ENCODE peak calls at places on chromosomes 11 and 22, in ten cellular contexts. Y is pancreas, C is PC-9, J is Peyer's patch, V is endodermal cell, I is upper lobe of right lung, U is lower lobe of right lung, Z is sigmoid colon, G is keratinocyte, S is suprapubic skin. R is an unnamed sample.

GRCh38 chr22:20550851-20551744 is 43.7 kb downstream of the MED15 start:
- DNase-seq in Y (no peak), C (no peak), J (no peak), V (no peak), I (no peak), U (no peak), Z (peak; percentile 83), G (no peak), S (no peak), R (no peak)

GRCh38 chr11:47355283-47356128 is 3.0 kb upstream of the MYBPC3 start:
- DNase-seq in Y (peak; percentile 95), C (peak; percentile 88), J (peak; percentile 99), V (peak; percentile 100), I (peak; percentile 97), U (peak; percentile 96), Z (peak; percentile 97), G (peak; percentile 75), S (peak; percentile 97), R (peak; percentile 99)

GRCh38 chr22:23225724-23226496 is 45.6 kb downstream of the BCR start:
- DNase-seq in Y (no peak), C (peak; percentile 71), J (peak; percentile 54), V (no peak), I (peak; percentile 85), U (peak; percentile 77), Z (no peak), G (no peak), S (no peak), R (peak; percentile 86)

GRCh38 chr22:25419247-25420113 is 145.0 kb upstream of the GRK3 start:
- DNase-seq in Y (no peak), C (peak; percentile 49), J (no peak), V (peak; percentile 44), I (no peak), U (peak; percentile 72), Z (peak; percentile 77), G (no peak), S (no peak), R (peak; percentile 46)

GRCh38 chr11:96015911-96016565 is 92.1 kb upstream of the MTMR2 start:
- DNase-seq in Y (no peak), C (no peak), J (no peak), V (peak; percentile 60), I (no peak), U (no peak), Z (no peak), G (no peak), S (no peak), R (no peak)

GRCh38 chr22:17777005-17777716 is 2.9 kb upstream of the BID start:
- DNase-seq in Y (no peak), C (no peak), J (no peak), V (no peak), I (peak; percentile 79), U (peak; percentile 75), Z (peak; percentile 61), G (no peak), S (no peak), R (peak; percentile 62)

GRCh38 chr11:112975493-112975892 is 14.3 kb downstream of the NCAM1 start:
- DNase-seq in Y (no peak), C (no peak), J (no peak), V (no peak), I (no peak), U (no peak), Z (no peak), G (no peak), S (no peak), R (no peak)

GRCh38 chr11:12182650-12183511 is 72.5 kb downstream of the MICAL2 start:
- DNase-seq in Y (no peak), C (peak; percentile 95), J (no peak), V (peak; percentile 72), I (no peak), U (no peak), Z (no peak), G (peak; percentile 91), S (no peak), R (no peak)

GRCh38 chr11:111603633-111604130 is 1.4 kb downstream of the SIK2 start:
- DNase-seq in Y (no peak), C (peak; percentile 18), J (no peak), V (no peak), I (no peak), U (no peak), Z (no peak), G (no peak), S (no peak), R (no peak)

GRCh38 chr22:20987375-20987774 is 5.3 kb downstream of the LZTR1 start:
- DNase-seq in Y (no peak), C (no peak), J (no peak), V (no peak), I (no peak), U (no peak), Z (no peak), G (no peak), S (no peak), R (no peak)

GRCh38 chr11:45079943-45080719 is 66.3 kb upstream of the PRDM11 start:
- DNase-seq in Y (no peak), C (no peak), J (no peak), V (no peak), I (no peak), U (peak; percentile 69), Z (no peak), G (no peak), S (no peak), R (peak; percentile 47)

GRCh38 chr22:30253205-30253852 is 6.8 kb upstream of the LIF start:
- DNase-seq in Y (peak; percentile 44), C (peak; percentile 89), J (peak; percentile 79), V (no peak), I (peak; percentile 77), U (no peak), Z (no peak), G (no peak), S (no peak), R (peak; percentile 87)
- H3K4me1 ChIP-seq in Y (peaks cover 4% of the 10 kb centered on the region), C (peaks cover 75% of the 10 kb centered on the region), J (peaks cover 59% of the 10 kb centered on the region), V (no peaks in the 10 kb centered on the region), I (peaks cover 26% of the 10 kb centered on the region), U (peaks cover 24% of the 10 kb centered on the region), Z (peaks cover 30% of the 10 kb centered on the region), G (peaks cover 47% of the 10 kb centered on the region), S (peaks cover 51% of the 10 kb centered on the region), R (peaks cover 36% of the 10 kb centered on the region)

DNA sequence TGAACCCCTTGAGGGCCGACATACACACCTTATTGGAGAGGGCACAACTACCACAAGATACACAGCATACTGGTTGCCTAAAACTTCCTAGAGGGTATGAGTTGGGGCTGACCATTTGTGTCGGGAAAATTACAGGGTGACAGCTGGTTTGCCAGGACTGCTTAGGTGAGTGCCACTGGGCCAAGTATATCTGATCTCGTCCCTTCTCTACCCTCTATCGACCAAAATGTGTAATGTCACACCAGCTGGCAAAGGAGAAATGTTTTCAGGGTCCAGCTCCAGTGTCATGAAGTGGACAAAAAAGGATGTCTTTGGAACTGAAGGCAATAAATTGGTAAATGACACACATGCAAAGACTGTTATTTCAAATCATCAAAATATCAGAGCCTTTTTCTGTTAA is 126.1 kb downstream of the PGR start:
- DNase-seq in Y (no peak), C (no peak), J (no peak), V (peak; percentile 53), I (no peak), U (no peak), Z (no peak), G (no peak), S (no peak), R (no peak)
- TF ChIP-seq CTCF in Y (no peak), C (peak; percentile 55), J (no peak), V (peak; percentile 43), I (no peak), U (no peak), Z (no peak), G (no peak), S (no peak), R (no peak)

GRCh38 chr22:48670317-48670716 is 1157.4 kb downstream of the BRD1 start:
- DNase-seq in Y (no peak), C (no peak), J (no peak), V (no peak), I (no peak), U (no peak), Z (no peak), G (no peak), S (no peak), R (no peak)

GRCh38 chr22:48666620-48667019 is 1161.1 kb downstream of the BRD1 start:
- DNase-seq in Y (no peak), C (no peak), J (no peak), V (no peak), I (no peak), U (no peak), Z (no peak), G (no peak), S (no peak), R (no peak)

GRCh38 chr22:48670747-48671146 is 1156.9 kb downstream of the BRD1 start:
- DNase-seq in Y (no peak), C (no peak), J (no peak), V (no peak), I (no peak), U (no peak), Z (no peak), G (no peak), S (no peak), R (no peak)

GRCh38 chr22:48667289-48667688 is 1160.4 kb downstream of the BRD1 start:
- DNase-seq in Y (no peak), C (no peak), J (no peak), V (no peak), I (no peak), U (no peak), Z (no peak), G (no peak), S (no peak), R (no peak)

DNA sequence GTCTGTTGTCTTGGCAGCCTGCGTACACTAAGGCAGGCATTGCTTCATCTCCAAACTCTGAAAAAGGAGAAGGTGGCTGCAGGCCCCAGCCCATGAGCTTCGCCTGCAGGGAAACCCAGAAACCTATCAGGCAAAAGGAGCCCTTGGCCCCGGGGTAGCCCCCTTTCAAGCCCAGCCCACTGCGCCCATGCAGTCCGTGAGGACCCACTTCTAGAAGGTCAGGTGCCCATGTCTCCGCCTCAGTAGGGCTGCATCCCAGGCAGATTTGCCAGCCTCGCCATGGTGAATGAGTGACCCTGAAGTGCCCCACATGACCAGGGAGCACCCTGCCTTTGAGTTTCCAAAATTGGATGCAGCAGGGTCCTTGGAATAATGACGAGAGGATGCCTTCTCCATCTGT is 1158.4 kb downstream of the BRD1 start:
- DNase-seq in Y (no peak), C (no peak), J (no peak), V (no peak), I (no peak), U (no peak), Z (no peak), G (no peak), S (no peak), R (no peak)
- H3K9me3 ChIP-seq in Y (no peaks in the 10 kb centered on the region), C (peaks cover 5% of the 10 kb centered on the region), J (no peaks in the 10 kb centered on the region), V (peaks cover 10% of the 10 kb centered on the region), I (no peaks in the 10 kb centered on the region), U (peaks cover 12% of the 10 kb centered on the region), Z (no peaks in the 10 kb centered on the region), G (peaks cover 12% of the 10 kb centered on the region), S (peaks cover 7% of the 10 kb centered on the region), R (peaks cover 11% of the 10 kb centered on the region)

DNA sequence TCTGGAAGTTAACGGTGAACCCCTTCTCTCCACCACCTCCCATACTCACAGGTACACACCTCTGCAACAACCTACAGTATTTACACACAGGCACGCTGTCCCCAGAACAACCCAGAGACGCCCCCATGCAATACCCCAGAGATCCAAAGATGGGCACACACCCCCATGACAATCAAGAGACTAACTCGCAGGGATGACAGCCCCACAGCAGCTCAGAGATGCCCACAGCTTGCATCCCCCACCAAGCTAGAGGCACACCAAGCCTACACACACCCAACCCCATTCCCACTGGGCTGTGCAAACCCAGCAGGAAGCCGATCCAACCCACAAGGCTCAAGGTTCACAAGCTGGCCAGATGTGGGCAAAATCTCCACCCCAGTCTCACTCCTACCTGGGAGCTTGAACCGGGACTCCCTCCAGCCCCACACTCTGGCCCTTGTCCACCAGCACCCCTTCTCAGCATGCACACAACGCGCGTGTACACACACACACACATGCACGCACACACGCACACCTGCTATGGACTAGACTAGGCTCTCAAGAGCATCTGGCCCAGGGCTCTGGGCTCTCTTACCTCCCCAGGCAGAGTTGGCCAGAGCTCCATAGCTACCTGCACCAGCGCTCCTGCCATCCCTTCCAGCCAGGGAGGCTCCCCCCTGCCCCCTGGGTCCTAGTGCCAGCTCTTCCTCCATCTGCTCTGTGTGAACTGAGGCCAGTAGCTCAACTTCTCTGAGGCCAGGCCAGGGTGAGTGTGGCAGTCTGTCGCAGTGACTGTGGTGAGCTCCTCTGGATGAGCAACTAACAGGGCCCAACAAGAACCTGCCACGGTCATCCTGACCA is 11.5 kb downstream of the STARD10 start:
- DNase-seq in Y (peak; percentile 56), C (no peak), J (peak; percentile 73), V (peak; percentile 86), I (no peak), U (peak; percentile 56), Z (no peak), G (no peak), S (no peak), R (peak; percentile 75)
- H3K4me1 ChIP-seq in Y (peaks cover 47% of the 10 kb centered on the region), C (peaks cover 79% of the 10 kb centered on the region), J (peaks cover 61% of the 10 kb centered on the region), V (peaks cover 4% of the 10 kb centered on the region), I (peaks cover 33% of the 10 kb centered on the region), U (peaks cover 50% of the 10 kb centered on the region), Z (peaks cover 23% of the 10 kb centered on the region), G (peaks cover 19% of the 10 kb centered on the region), S (peaks cover 42% of the 10 kb centered on the region), R (peaks cover 57% of the 10 kb centered on the region)